ENCODE peak calls at places on chromosomes 11 and 22, in six cellular contexts. H is upper lobe of right lung, I is esophagus muscularis mucosa, B is lower lobe of right lung, O is adrenal gland, D is neural progenitor cell. W is an unnamed sample. For H3K9me3, the result is how much of the 10 kb centered on the place peaks cover.

GRCh38 chr11:64186205-64187165 is 514 bp downstream of the STIP1 start:
- DNase-seq in I (no peak), D (peak), O (peak), H (no peak), B (no peak), W (peak)

GRCh38 chr11:112368402-112368801 is 107.7 kb upstream of the PLET1 start:
- DNase-seq in D (no peak), H (no peak), O (no peak), I (no peak), B (no peak), W (no peak)

GRCh38 chr11:12770435-12770834 is 96.2 kb downstream of the TEAD1 start:
- DNase-seq in H (no peak), I (no peak), D (no peak), O (no peak), B (no peak), W (no peak)

GRCh38 chr22:48853627-48854240 is 973.9 kb downstream of the BRD1 start:
- DNase-seq in B (no peak), I (no peak), O (no peak), H (no peak), D (no peak), W (no peak)

GRCh38 chr11:71251761-71252433 is 480 bp downstream of the SHANK2 start:
- DNase-seq in B (no peak), H (peak), I (no peak), D (peak), O (no peak), W (peak)

GRCh38 chr11:36509265-36509664 is 807 bp downstream of the TRAF6 start:
- DNase-seq in D (peak), I (no peak), B (no peak), H (no peak), O (peak), W (peak)

GRCh38 chr11:46696212-46696558 is 4.2 kb downstream of the ARHGAP1 start:
- DNase-seq in I (no peak), B (no peak), D (no peak), H (no peak), O (peak), W (peak)

GRCh38 chr22:42313804-42314581 is 43.5 kb upstream of the TCF20 start:
- DNase-seq in H (no peak), O (peak), B (no peak), I (no peak), D (peak), W (peak)

GRCh38 chr11:3627291-3627690 is 14.5 kb downstream of the ART5 start:
- DNase-seq in B (no peak), O (no peak), H (no peak), D (no peak), I (no peak), W (no peak)

GRCh38 chr11:120121914-120122473 is 15.9 kb downstream of the TRIM29 start:
- DNase-seq in O (no peak), H (peak), I (no peak), B (peak), D (peak), W (peak)

GRCh38 chr22:38799265-38800002 is 5.5 kb upstream of the DNAL4 start:
- DNase-seq in D (no peak), H (no peak), I (no peak), B (no peak), O (no peak), W (no peak)

GRCh38 chr11:37786214-37786755 is 1188.2 kb upstream of the RAG2 start:
- DNase-seq in B (no peak), I (no peak), D (no peak), O (no peak), H (no peak), W (no peak)

GRCh38 chr11:59207988-59208432 is 4.7 kb downstream of the MPEG1 start:
- DNase-seq in D (peak), H (no peak), I (no peak), O (peak), B (no peak), W (peak)

GRCh38 chr11:46293616-46294015 is 16.2 kb downstream of the CREB3L1 start:
- DNase-seq in I (no peak), D (no peak), H (no peak), B (no peak), O (no peak), W (no peak)

GRCh38 chr11:11569936-11570491 is 51.8 kb downstream of the GALNT18 start:
- DNase-seq in I (no peak), H (peak), O (peak), D (no peak), B (peak), W (peak)

GRCh38 chr11:65121447-65121864 is 478 bp downstream of the FAU start:
- DNase-seq in O (peak), D (peak), I (no peak), H (peak), B (no peak), W (no peak)

GRCh38 chr11:119680899-119681370 is 48.1 kb downstream of the NECTIN1 start:
- DNase-seq in I (no peak), H (no peak), D (no peak), O (peak), B (no peak), W (peak)

GRCh38 chr11:2574043-2574552 is 125.7 kb downstream of the KCNQ1OT1 start:
- DNase-seq in D (no peak), O (peak), I (no peak), B (peak), H (peak), W (peak)

GRCh38 chr11:82771781-82772180 is 38.1 kb upstream of the FAM181B start:
- DNase-seq in B (no peak), D (no peak), I (no peak), O (no peak), H (no peak), W (no peak)

GRCh38 chr11:72307439-72307838 is 63.5 kb upstream of the PHOX2A start:
- DNase-seq in I (no peak), D (no peak), H (no peak), B (no peak), O (no peak), W (no peak)

GRCh38 chr11:131833371-131833770 is 463.0 kb downstream of the NTM start:
- DNase-seq in B (no peak), H (no peak), D (no peak), I (no peak), O (no peak), W (no peak)

GRCh38 chr11:89021339-89021738 is 44.4 kb downstream of the GRM5 start:
- DNase-seq in O (no peak), B (no peak), H (no peak), D (peak), I (no peak), W (no peak)

GRCh38 chr22:43396934-43397457 is 14.8 kb upstream of the MPPED1 start:
- DNase-seq in H (peak), D (no peak), I (no peak), O (no peak), B (no peak), W (no peak)

GRCh38 chr11:36657610-36658225 is 59.7 kb upstream of the RAG2 start:
- DNase-seq in B (no peak), D (no peak), O (no peak), H (no peak), I (no peak), W (no peak)

GRCh38 chr11:80937831-80938230 is 1497.0 kb upstream of the TENM4 start:
- DNase-seq in B (no peak), O (no peak), H (no peak), D (no peak), I (no peak), W (no peak)

GRCh38 chr11:62880231-62880802 is 379 bp upstream of the SLC3A2 start:
- DNase-seq in O (no peak), I (peak), B (peak), D (no peak), H (no peak), W (peak)

GRCh38 chr11:77119531-77119936 is 8.5 kb upstream of the MYO7A start:
- DNase-seq in O (no peak), B (no peak), D (no peak), I (no peak), H (no peak), W (no peak)

GRCh38 chr11:12318791-12319733 is 58.3 kb upstream of the PARVA start:
- DNase-seq in H (no peak), D (no peak), O (no peak), I (no peak), B (no peak), W (no peak)

GRCh38 chr11:78562398-78562797 is 12.3 kb downstream of the NARS2 start:
- DNase-seq in H (no peak), D (peak), I (no peak), B (no peak), O (no peak), W (no peak)

GRCh38 chr22:41021039-41021654 is 70.0 kb downstream of the RBX1 start:
- DNase-seq in I (no peak), O (peak), B (peak), H (peak), D (peak), W (peak)

GRCh38 chr11:29093416-29093815 is 923.4 kb downstream of the KCNA4 start:
- DNase-seq in H (no peak), I (no peak), O (no peak), B (no peak), D (no peak), W (no peak)

GRCh38 chr11:58024601-58025091 is 965 bp downstream of the OR9Q1 start:
- DNase-seq in O (peak), H (peak), I (no peak), B (peak), D (no peak), W (peak)

GRCh38 chr11:102244681-102245409 is 72.4 kb upstream of the BIRC3 start:
- DNase-seq in O (no peak), D (no peak), B (no peak), I (no peak), H (no peak), W (no peak)

GRCh38 chr11:33557201-33557600 is 143.4 kb downstream of the C11orf91 start:
- DNase-seq in B (no peak), I (no peak), H (no peak), D (no peak), O (no peak), W (no peak)

GRCh38 chr11:78076733-78077403 is 2.8 kb downstream of the NDUFC2 start:
- DNase-seq in D (no peak), B (no peak), O (no peak), I (no peak), H (no peak), W (no peak)

GRCh38 chr11:128303383-128303782 is 284.0 kb downstream of the ETS1 start:
- DNase-seq in H (no peak), D (no peak), O (no peak), I (no peak), B (no peak), W (no peak)
- H3K4me3 ChIP-seq in H (no peak), D (no peak), O (no peak), I (no peak), B (no peak), W (no peak)

GRCh38 chr22:31085928-31086327 is 4.8 kb downstream of the SMTN start:
- DNase-seq in H (no peak), D (no peak), I (no peak), O (no peak), B (no peak), W (no peak)
- H3K9me3 ChIP-seq in H (under half), D (under half), I (under half), O (under half), B (under half), W (under half)

GRCh38 chr11:124725719-124726105 is 14.0 kb upstream of the NRGN start:
- DNase-seq in H (no peak), D (no peak), B (no peak), I (no peak), O (no peak), W (no peak)
- H3K4me3 ChIP-seq in H (peak), D (no peak), B (peak), I (no peak), O (no peak), W (no peak)

GRCh38 chr11:60314607-60315321 is 12.3 kb upstream of the MS4A6E start:
- DNase-seq in H (no peak), I (no peak), O (no peak), B (no peak), D (peak), W (no peak)

GRCh38 chr11:60315866-60316265 is 11.2 kb upstream of the MS4A6E start:
- DNase-seq in B (no peak), D (peak), H (no peak), O (no peak), I (no peak), W (no peak)

GRCh38 chr11:60307507-60308195 is 19.4 kb upstream of the MS4A6E start:
- DNase-seq in D (no peak), H (no peak), I (no peak), O (no peak), B (no peak), W (no peak)

GRCh38 chr11:60305906-60306619 is 21.0 kb upstream of the MS4A6E start:
- DNase-seq in B (no peak), H (no peak), D (peak), O (no peak), I (no peak), W (no peak)

DNA sequence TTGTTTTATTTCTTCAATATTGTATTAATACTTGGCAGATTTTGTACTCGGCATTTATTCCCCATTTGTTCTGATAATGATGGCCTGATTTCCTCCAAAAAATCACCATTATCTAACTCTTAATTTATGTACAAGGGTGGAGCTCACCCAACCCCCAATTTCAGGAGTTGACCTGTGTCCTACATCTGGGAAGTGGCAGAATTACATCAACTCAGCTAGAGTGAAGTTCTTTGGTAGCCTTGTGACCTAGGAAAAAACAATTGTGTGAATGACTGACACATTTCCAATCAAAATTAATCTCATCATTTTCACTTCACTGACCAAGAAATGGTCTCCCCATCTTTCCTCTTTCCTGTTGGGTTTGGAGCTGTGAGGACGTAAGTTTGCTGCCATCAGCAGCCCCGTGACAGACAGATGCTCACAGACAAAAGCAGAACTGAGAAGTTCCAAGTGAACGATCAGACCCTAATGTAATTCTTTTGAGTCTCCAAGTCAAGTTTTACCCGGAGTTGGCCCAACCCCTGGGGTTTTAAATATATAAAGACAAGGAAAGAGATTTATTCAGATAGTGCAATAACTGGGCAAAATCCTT is 16.6 kb upstream of the MS4A6E start:
- DNase-seq in H (no peak), B (peak), I (no peak), D (no peak), O (peak), W (no peak)
- H3K9me3 ChIP-seq in H (under half), B (under half), I (under half), D (under half), O (under half), W (under half)

GRCh38 chr11:130159139-130159538 is 443 bp upstream of the ST14 start:
- DNase-seq in O (no peak), I (no peak), H (no peak), D (no peak), B (no peak), W (no peak)
- H3K4me3 ChIP-seq in O (no peak), I (peak), H (peak), D (peak), B (peak), W (no peak)

DNA sequence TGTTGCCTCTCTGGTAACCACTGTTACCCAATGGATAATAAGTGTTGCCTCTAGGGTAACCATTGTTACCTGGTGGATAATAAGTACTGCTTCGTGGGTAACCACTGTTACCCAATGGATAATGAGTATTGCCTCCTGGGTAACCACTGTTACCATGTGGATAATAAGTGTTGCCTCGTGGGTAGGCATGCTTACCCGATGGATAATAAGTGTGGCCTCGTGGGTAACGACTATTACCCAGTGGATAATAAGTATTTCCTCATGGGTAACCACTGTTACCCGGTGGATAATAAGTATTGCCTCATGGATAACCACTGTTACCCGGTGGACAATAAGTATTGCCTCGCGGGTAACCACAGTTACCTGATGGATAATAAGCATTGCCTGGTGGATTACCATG is 13.8 kb upstream of the NXPE4 start:
- DNase-seq in H (no peak), O (no peak), B (no peak), I (peak), D (no peak), W (no peak)
- H3K9me3 ChIP-seq in H (under half), O (under half), B (under half), I (under half), D (under half), W (under half)

GRCh38 chr22:19921544-19922081 is 20.0 kb upstream of the COMT start:
- DNase-seq in D (no peak), O (no peak), H (no peak), I (no peak), B (peak), W (no peak)
- H3K4me3 ChIP-seq in D (no peak), O (no peak), H (no peak), I (no peak), B (no peak), W (no peak)